ENCODE peak calls at places on chromosome 1, in five cellular contexts. M, U, J, G and K are unnamed samples.

GRCh38 chr1:74652711-74653131 is 20.9 kb downstream of the ERICH3 start:
- DNase-seq in M (peak), U (no peak), J (no peak), G (no peak), K (no peak)

GRCh38 chr1:165259236-165259635 is 97.3 kb downstream of the LMX1A start:
- DNase-seq in M (no peak), U (no peak), J (no peak), G (no peak), K (no peak)

GRCh38 chr1:183514235-183514634 is 41.9 kb downstream of the SMG7 start:
- DNase-seq in M (no peak), U (no peak), J (no peak), G (no peak), K (no peak)

GRCh38 chr1:21261551-21262281 is 28.5 kb downstream of the ECE1 start:
- DNase-seq in M (peak), U (no peak), J (no peak), G (peak), K (no peak)

GRCh38 chr1:205227584-205228006 is at the start of gene TMCC2:
- DNase-seq in M (peak), U (peak), J (no peak), G (peak), K (peak)

GRCh38 chr1:161962094-161962887 is 61.4 kb downstream of the OLFML2B start:
- DNase-seq in M (peak), U (no peak), J (no peak), G (no peak), K (no peak)

GRCh38 chr1:55632906-55633305 is 417.7 kb upstream of the USP24 start:
- DNase-seq in M (no peak), U (no peak), J (no peak), G (no peak), K (no peak)

GRCh38 chr1:90725961-90726715 is 9.0 kb upstream of the BARHL2 start:
- DNase-seq in M (no peak), U (no peak), J (no peak), G (no peak), K (no peak)

GRCh38 chr1:168709407-168709891 is 19.6 kb downstream of the DPT start:
- DNase-seq in M (peak), U (no peak), J (no peak), G (no peak), K (no peak)

GRCh38 chr1:19400189-19400588 is 85.2 kb downstream of the CAPZB start:
- DNase-seq in M (no peak), U (no peak), J (no peak), G (no peak), K (no peak)

GRCh38 chr1:60350531-60350930 is 277.0 kb upstream of the C1orf87 start:
- DNase-seq in M (no peak), U (no peak), J (no peak), G (no peak), K (no peak)

GRCh38 chr1:33014464-33015170 is 22.1 kb downstream of the AK2 start:
- DNase-seq in M (no peak), U (no peak), J (no peak), G (no peak), K (no peak)

GRCh38 chr1:37723390-37724078 is 31.2 kb downstream of the CDCA8 start:
- DNase-seq in M (no peak), U (no peak), J (no peak), G (no peak), K (no peak)

GRCh38 chr1:209723761-209724693 is 19.4 kb downstream of the HSD11B1 start:
- DNase-seq in M (no peak), U (no peak), J (no peak), G (no peak), K (no peak)

GRCh38 chr1:117598489-117598888 is 7.4 kb upstream of the TENT5C start:
- DNase-seq in M (no peak), U (no peak), J (no peak), G (no peak), K (no peak)

GRCh38 chr1:233614743-233615521 is 1.0 kb downstream of the KCNK1 start:
- DNase-seq in M (no peak), U (no peak), J (no peak), G (peak), K (no peak)

GRCh38 chr1:203126866-203127671 is 457 bp upstream of the ADORA1 start:
- DNase-seq in M (no peak), U (no peak), J (no peak), G (no peak), K (no peak)

GRCh38 chr1:233424727-233425222 is 97.3 kb downstream of the MAP3K21 start:
- DNase-seq in M (peak), U (no peak), J (no peak), G (no peak), K (no peak)

GRCh38 chr1:19469004-19469403 is 16.3 kb downstream of the CAPZB start:
- DNase-seq in M (no peak), U (no peak), J (no peak), G (no peak), K (no peak)

GRCh38 chr1:94992161-94992560 is 65.3 kb upstream of the CNN3 start:
- DNase-seq in M (no peak), U (no peak), J (no peak), G (no peak), K (no peak)

GRCh38 chr1:109850827-109851226 is 59.8 kb upstream of the CSF1 start:
- DNase-seq in M (no peak), U (no peak), J (no peak), G (no peak), K (no peak)

GRCh38 chr1:14822996-14823395 is 224.5 kb downstream of the KAZN start:
- DNase-seq in M (no peak), U (no peak), J (no peak), G (no peak), K (no peak)

GRCh38 chr1:7376676-7377075 is 394.4 kb upstream of the VAMP3 start:
- DNase-seq in M (no peak), U (no peak), J (peak), G (peak), K (no peak)

GRCh38 chr1:66607458-66607857 is 73.5 kb downstream of the SGIP1 start:
- DNase-seq in M (no peak), U (no peak), J (no peak), G (no peak), K (no peak)

GRCh38 chr1:44250113-44250781 is 37.0 kb downstream of the DMAP1 start:
- DNase-seq in M (no peak), U (no peak), J (no peak), G (no peak), K (no peak)

GRCh38 chr1:212656730-212657129 is 42.9 kb downstream of the BATF3 start:
- DNase-seq in M (no peak), U (no peak), J (no peak), G (no peak), K (no peak)

GRCh38 chr1:217889401-217889800 is 258.3 kb downstream of the SPATA17 start:
- DNase-seq in M (no peak), U (no peak), J (no peak), G (no peak), K (no peak)

GRCh38 chr1:180580237-180580636 is 21.5 kb downstream of the OVAAL start:
- DNase-seq in M (no peak), U (no peak), J (no peak), G (peak), K (no peak)

GRCh38 chr1:19974822-19975416 is 4.5 kb downstream of the PLA2G2A start:
- DNase-seq in M (peak), U (no peak), J (no peak), G (peak), K (no peak)

GRCh38 chr1:185338719-185339622 is 21.9 kb upstream of the IVNS1ABP start:
- DNase-seq in M (peak), U (no peak), J (no peak), G (peak), K (no peak)

GRCh38 chr1:202200112-202200548 is 6.5 kb downstream of the LGR6 start:
- DNase-seq in M (no peak), U (no peak), J (no peak), G (peak), K (no peak)

GRCh38 chr1:206661161-206661820 is 23.4 kb upstream of the MAPKAPK2 start:
- DNase-seq in M (no peak), U (no peak), J (no peak), G (no peak), K (no peak)

GRCh38 chr1:91120421-91120820 is 98.6 kb upstream of the ZNF644 start:
- DNase-seq in M (no peak), U (no peak), J (no peak), G (no peak), K (no peak)

GRCh38 chr1:84834419-84835064 is 58.5 kb downstream of the LPAR3 start:
- DNase-seq in M (peak), U (no peak), J (no peak), G (no peak), K (no peak)

GRCh38 chr1:226292874-226293552 is 16.0 kb downstream of the LIN9 start:
- DNase-seq in M (no peak), U (no peak), J (no peak), G (no peak), K (no peak)

GRCh38 chr1:96587222-96587621 is 134.4 kb upstream of the PTBP2 start:
- DNase-seq in M (no peak), U (no peak), J (no peak), G (no peak), K (no peak)